ENCODE peak calls at places on chromosomes 12 and 14, in eight cellular contexts. G is astrocyte; A is HL-60; Z is CD4-positive, CD25-positive, alpha-beta regulatory T cell; P is K562; Q is bronchial epithelial cell; M is body of pancreas; C is cardiac muscle cell. R is an unnamed sample.

GRCh38 chr12:125128806-125129571 is 63.8 kb downstream of the AACS start:
- DNase-seq in G (no peak), A (no peak), Z (no peak), P (no peak), Q (no peak), M (no peak), C (no peak), R (no peak)

GRCh38 chr14:54354096-54354495 is 42.7 kb upstream of the CDKN3 start:
- DNase-seq in G (no peak), A (peak), Z (no peak), P (no peak), Q (no peak), M (peak), C (no peak), R (no peak)

GRCh38 chr12:537772-538171 is 78.0 kb downstream of the B4GALNT3 start:
- DNase-seq in G (no peak), A (no peak), Z (no peak), P (no peak), Q (peak), M (peak), C (no peak), R (peak)

GRCh38 chr14:105348169-105348944 is 33.8 kb downstream of the PACS2 start:
- DNase-seq in G (no peak), A (no peak), Z (no peak), P (no peak), Q (no peak), M (no peak), C (no peak), R (no peak)

GRCh38 chr12:100553851-100554404 is 19.6 kb upstream of the GAS2L3 start:
- DNase-seq in G (no peak), A (no peak), Z (no peak), P (no peak), Q (no peak), M (no peak), C (no peak), R (no peak)

GRCh38 chr14:103186894-103187586 is 63.8 kb downstream of the TNFAIP2 start:
- DNase-seq in G (no peak), A (no peak), Z (no peak), P (no peak), Q (no peak), M (peak), C (no peak), R (no peak)

GRCh38 chr14:45715946-45716345 is 462.9 kb upstream of the MIS18BP1 start:
- DNase-seq in G (no peak), A (no peak), Z (no peak), P (no peak), Q (peak), M (no peak), C (no peak), R (no peak)

GRCh38 chr14:102195446-102195845 is 55.7 kb downstream of the WDR20 start:
- DNase-seq in G (no peak), A (no peak), Z (no peak), P (no peak), Q (no peak), M (no peak), C (no peak), R (no peak)

GRCh38 chr12:56267443-56268071 is 815 bp downstream of the COQ10A start:
- DNase-seq in G (no peak), A (peak), Z (no peak), P (peak), Q (no peak), M (peak), C (peak), R (no peak)

GRCh38 chr12:64729909-64730584 is 29.2 kb downstream of the GNS start:
- DNase-seq in G (no peak), A (no peak), Z (peak), P (no peak), Q (no peak), M (no peak), C (peak), R (no peak)

GRCh38 chr12:57885207-57885606 is 38.7 kb upstream of the CTDSP2 start:
- DNase-seq in G (no peak), A (no peak), Z (no peak), P (no peak), Q (no peak), M (no peak), C (no peak), R (no peak)

GRCh38 chr14:51269634-51270033 is 29.6 kb downstream of the TMX1 start:
- DNase-seq in G (no peak), A (no peak), Z (no peak), P (no peak), Q (no peak), M (no peak), C (no peak), R (no peak)

GRCh38 chr14:85535916-85536834 is 6.2 kb downstream of the FLRT2 start:
- DNase-seq in G (peak), A (no peak), Z (no peak), P (no peak), Q (peak), M (peak), C (no peak), R (no peak)

GRCh38 chr12:68779280-68779679 is 28.7 kb upstream of the MDM2 start:
- DNase-seq in G (no peak), A (no peak), Z (no peak), P (no peak), Q (no peak), M (no peak), C (no peak), R (no peak)

GRCh38 chr14:94129111-94129757 is at the start of gene IFI27L2:
- DNase-seq in G (peak), A (peak), Z (peak), P (peak), Q (peak), M (peak), C (peak), R (peak)

GRCh38 chr14:25150401-25150800 is 100.5 kb upstream of the STXBP6 start:
- DNase-seq in G (peak), A (no peak), Z (no peak), P (no peak), Q (peak), M (no peak), C (no peak), R (no peak)

GRCh38 chr12:125079943-125080645 is 14.9 kb downstream of the AACS start:
- DNase-seq in G (no peak), A (no peak), Z (no peak), P (no peak), Q (peak), M (no peak), C (no peak), R (no peak)

GRCh38 chr14:22561661-22562579 is 27.1 kb downstream of the DAD1 start:
- DNase-seq in G (peak), A (peak), Z (peak), P (peak), Q (no peak), M (no peak), C (no peak), R (no peak)
- H3K4me3 ChIP-seq in G (no peak), A (no peak), Z (peak), P (no peak), Q (no peak), M (no peak), C (no peak), R (no peak)

DNA sequence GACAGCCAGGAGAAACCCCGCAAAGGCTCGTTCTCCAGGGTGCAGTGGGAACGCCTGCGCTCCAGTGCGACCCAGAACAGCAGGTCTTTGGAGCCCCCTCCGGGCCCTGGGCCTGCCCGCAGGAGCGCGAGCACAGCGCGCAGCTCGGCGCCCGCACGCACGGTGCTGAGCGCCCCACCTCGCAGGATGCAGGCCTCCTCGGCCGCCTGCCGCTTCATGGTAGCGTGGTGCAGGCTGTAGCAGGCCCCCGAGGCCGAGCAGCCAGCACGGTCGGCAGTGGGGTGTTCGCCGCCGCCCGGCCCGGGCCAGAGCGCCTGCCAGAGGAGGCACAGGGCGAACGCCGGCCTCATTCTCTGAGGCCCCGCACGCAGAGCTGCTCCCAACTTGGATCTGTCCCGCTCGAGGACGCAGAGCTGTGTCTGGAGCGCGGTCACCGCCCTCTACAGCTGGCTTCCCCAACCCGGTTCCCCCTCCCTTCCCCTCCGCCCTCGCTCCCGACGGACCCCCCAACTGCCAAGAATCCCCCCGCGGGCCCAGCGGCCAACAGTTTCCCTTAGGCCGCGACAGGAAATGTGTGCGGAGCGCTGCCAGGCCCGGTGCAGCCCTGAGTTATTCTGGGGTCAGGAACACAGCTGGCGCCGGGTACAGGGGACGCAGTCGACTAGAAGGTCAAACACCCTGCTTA is at the start of gene CLEC14A:
- DNase-seq in G (peak), A (no peak), Z (peak), P (no peak), Q (no peak), M (peak), C (peak), R (no peak)
- H3K4me3 ChIP-seq in G (peak), A (no peak), Z (peak), P (no peak), Q (no peak), M (no peak), C (peak), R (peak)

GRCh38 chr12:72510772-72511171 is 238.6 kb downstream of the TRHDE start:
- DNase-seq in G (no peak), A (no peak), Z (no peak), P (no peak), Q (no peak), M (no peak), C (no peak), R (no peak)

GRCh38 chr12:72511906-72512305 is 239.7 kb downstream of the TRHDE start:
- DNase-seq in G (peak), A (no peak), Z (no peak), P (no peak), Q (peak), M (peak), C (no peak), R (no peak)

GRCh38 chr12:72509893-72510292 is 237.7 kb downstream of the TRHDE start:
- DNase-seq in G (no peak), A (no peak), Z (no peak), P (no peak), Q (no peak), M (no peak), C (no peak), R (no peak)

GRCh38 chr12:72511493-72511892 is 239.3 kb downstream of the TRHDE start:
- DNase-seq in G (peak), A (no peak), Z (no peak), P (no peak), Q (no peak), M (no peak), C (no peak), R (no peak)
- H3K4me3 ChIP-seq in G (peak), A (no peak), Z (no peak), P (no peak), Q (no peak), M (no peak), C (no peak), R (no peak)

GRCh38 chr12:53051881-53052412 is 2.1 kb downstream of the TNS2 start:
- DNase-seq in G (no peak), A (no peak), Z (no peak), P (no peak), Q (no peak), M (no peak), C (no peak), R (no peak)
- H3K4me3 ChIP-seq in G (peak), A (no peak), Z (no peak), P (no peak), Q (no peak), M (no peak), C (no peak), R (peak)

GRCh38 chr12:88578274-88578673 is 2.0 kb downstream of the KITLG start:
- DNase-seq in G (peak), A (no peak), Z (no peak), P (no peak), Q (peak), M (no peak), C (no peak), R (no peak)
- H3K4me3 ChIP-seq in G (peak), A (no peak), Z (no peak), P (no peak), Q (peak), M (no peak), C (no peak), R (peak)

DNA sequence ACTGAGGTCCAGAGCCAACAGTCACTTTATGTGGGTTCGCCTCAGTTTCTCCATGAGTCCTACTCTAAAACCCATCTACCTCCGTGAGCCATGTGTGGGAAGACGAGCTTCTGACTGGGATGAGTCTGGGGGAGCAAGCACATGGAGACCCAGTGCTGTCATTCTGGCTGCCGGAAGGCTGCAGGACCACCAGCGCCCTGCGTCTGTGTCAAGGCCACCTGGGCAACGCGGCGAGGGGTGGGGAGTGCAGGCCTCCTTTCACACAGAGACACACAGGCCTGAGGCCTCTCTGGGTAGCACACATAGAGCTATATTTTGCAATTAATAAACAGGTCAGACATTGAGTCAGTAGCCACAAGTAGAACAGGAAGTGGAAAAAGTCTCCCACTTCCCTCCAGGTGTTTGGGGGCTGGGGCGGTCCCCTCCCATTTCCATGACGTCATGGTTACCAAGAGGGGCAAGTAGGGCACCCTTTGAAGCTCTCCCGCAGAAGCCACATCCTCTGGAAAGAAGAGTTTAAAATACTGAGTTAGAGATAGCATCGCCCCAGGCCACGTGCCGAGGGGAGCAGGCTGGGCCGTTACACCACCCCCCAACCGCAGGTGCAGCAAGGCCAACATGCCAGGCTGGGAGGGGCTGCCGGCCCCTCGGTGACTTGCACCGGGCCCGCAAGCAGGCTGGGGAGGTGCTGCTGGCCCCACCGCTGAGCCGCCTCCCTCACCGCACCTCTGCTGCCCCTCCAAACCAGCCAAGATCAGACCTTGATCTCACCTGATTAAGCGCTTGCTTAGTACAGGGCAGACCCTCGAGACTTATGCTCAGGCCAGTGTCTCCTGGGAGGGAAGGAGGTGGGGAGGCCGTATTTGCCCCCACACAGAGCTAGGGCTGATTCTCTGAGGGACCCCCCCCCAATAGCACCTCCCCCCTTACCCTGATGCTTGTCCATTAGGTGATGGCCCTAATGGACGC is 32.7 kb downstream of the DAD1 start:
- DNase-seq in G (peak), A (peak), Z (peak), P (peak), Q (peak), M (peak), C (no peak), R (peak)
- H3K4me3 ChIP-seq in G (peak), A (peak), Z (peak), P (no peak), Q (peak), M (no peak), C (no peak), R (peak)

GRCh38 chr14:55909879-55910278 is 208.3 kb upstream of the PELI2 start:
- DNase-seq in G (no peak), A (no peak), Z (no peak), P (no peak), Q (no peak), M (no peak), C (no peak), R (no peak)
- H3K4me3 ChIP-seq in G (no peak), A (no peak), Z (no peak), P (no peak), Q (no peak), M (no peak), C (no peak), R (no peak)

GRCh38 chr12:107906719-107907118 is 132.2 kb downstream of the ASCL4 start:
- DNase-seq in G (no peak), A (peak), Z (no peak), P (no peak), Q (no peak), M (no peak), C (no peak), R (no peak)

GRCh38 chr12:107900588-107900987 is 126.1 kb downstream of the ASCL4 start:
- DNase-seq in G (no peak), A (no peak), Z (no peak), P (no peak), Q (no peak), M (no peak), C (no peak), R (no peak)

DNA sequence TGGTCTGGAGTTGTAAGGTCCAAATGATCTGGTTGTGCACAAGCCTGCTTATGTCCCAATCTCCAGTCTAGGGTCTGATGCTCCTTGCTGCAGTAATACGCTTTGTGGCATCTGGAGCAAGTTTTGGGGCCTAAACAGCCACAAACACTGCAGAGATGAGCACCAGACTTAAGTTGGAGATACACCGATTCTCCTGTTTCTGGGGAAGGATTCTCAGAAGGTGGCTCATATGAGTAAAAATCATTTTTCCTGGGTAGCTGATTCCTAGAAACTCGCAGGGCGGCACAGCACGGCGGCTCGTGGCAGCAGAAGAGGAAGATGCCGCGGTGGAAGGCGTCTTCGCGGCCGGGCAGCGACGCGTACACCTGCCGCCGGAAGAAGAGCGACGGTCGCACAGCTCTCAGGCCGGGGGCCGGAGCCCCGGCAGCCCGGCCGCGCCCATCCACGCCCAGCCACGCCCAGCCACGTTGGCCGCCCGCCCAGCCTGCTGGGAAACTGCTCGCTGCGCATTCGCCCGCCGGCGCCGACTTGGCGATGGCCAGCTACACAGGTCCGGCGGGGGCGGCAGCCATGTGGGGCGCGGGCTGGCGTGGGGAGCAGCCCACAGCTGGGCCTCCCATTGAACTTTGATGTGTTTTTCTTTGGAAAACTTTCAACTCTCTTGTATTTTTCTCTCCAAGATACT is 129.0 kb downstream of the ASCL4 start:
- DNase-seq in G (no peak), A (peak), Z (no peak), P (peak), Q (no peak), M (peak), C (peak), R (peak)
- H3K4me3 ChIP-seq in G (peak), A (peak), Z (no peak), P (peak), Q (peak), M (no peak), C (peak), R (peak)

GRCh38 chr12:80700327-80700726 is 7.1 kb upstream of the MYF6 start:
- DNase-seq in G (no peak), A (no peak), Z (no peak), P (no peak), Q (no peak), M (no peak), C (no peak), R (no peak)

GRCh38 chr12:80701388-80701787 is 6.0 kb upstream of the MYF6 start:
- DNase-seq in G (peak), A (no peak), Z (no peak), P (no peak), Q (no peak), M (no peak), C (no peak), R (no peak)

GRCh38 chr12:80698847-80699542 is 8.4 kb upstream of the MYF6 start:
- DNase-seq in G (peak), A (no peak), Z (no peak), P (no peak), Q (no peak), M (no peak), C (no peak), R (no peak)

GRCh38 chr12:80697270-80697887 is 10.1 kb upstream of the MYF6 start:
- DNase-seq in G (no peak), A (no peak), Z (no peak), P (no peak), Q (no peak), M (no peak), C (no peak), R (no peak)

GRCh38 chr12:80698266-80698665 is 9.2 kb upstream of the MYF6 start:
- DNase-seq in G (no peak), A (no peak), Z (no peak), P (no peak), Q (no peak), M (no peak), C (no peak), R (no peak)
- H3K4me3 ChIP-seq in G (no peak), A (no peak), Z (no peak), P (no peak), Q (no peak), M (no peak), C (no peak), R (no peak)

DNA sequence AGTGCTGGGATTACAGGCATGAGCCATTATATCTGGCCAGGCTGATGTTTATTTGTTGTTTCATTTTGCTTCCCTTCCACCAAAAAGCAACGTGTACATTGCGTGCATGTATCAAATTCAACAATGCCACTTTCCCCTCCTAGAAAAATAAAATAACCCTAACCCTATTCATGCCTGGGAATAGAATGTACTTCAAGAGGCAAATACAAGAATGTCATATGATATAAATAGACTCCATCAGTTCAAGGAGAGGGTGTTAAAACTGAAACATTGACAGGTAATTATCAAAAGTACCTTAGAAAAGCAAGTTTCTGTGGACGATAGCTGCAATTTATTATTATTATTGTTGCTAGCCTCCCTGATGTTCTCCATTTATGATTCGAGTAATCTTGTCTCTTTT is 99.1 kb downstream of the BTG1 start:
- DNase-seq in G (no peak), A (no peak), Z (no peak), P (no peak), Q (no peak), M (no peak), C (no peak), R (no peak)
- H3K4me3 ChIP-seq in G (no peak), A (no peak), Z (peak), P (no peak), Q (no peak), M (no peak), C (no peak), R (no peak)